ENCODE peak calls at places on chromosomes 3 and 15, in four cellular contexts. I is HepG2, X is K562, E is HCT116. M is an unnamed sample.

GRCh38 chr3:57948782-57949242 is 59.4 kb upstream of the FLNB start:
- DNase-seq in I (peak; percentile 96), X (no peak), E (no peak), M (no peak)

GRCh38 chr3:2623463-2623862 is 486.7 kb downstream of the IL5RA start:
- DNase-seq in I (no peak), X (no peak), E (no peak), M (no peak)

GRCh38 chr3:171446801-171447578 is 13.2 kb downstream of the TNIK start:
- DNase-seq in X (no peak), I (no peak), E (peak; percentile 84), M (peak; percentile 65)

GRCh38 chr15:78831229-78832207 is 20.3 kb upstream of the ADAMTS7 start:
- DNase-seq in I (no peak), X (no peak), E (no peak), M (no peak)

GRCh38 chr3:30696403-30696819 is 90.0 kb downstream of the TGFBR2 start:
- DNase-seq in I (no peak), E (no peak), X (no peak), M (no peak)

GRCh38 chr3:156605686-156606605 is 51.0 kb upstream of the SSR3 start:
- DNase-seq in I (no peak), X (peak; percentile 69), E (no peak), M (no peak)

GRCh38 chr3:31011383-31011782 is 116.9 kb upstream of the GADL1 start:
- DNase-seq in X (no peak), E (no peak), I (no peak), M (no peak)

GRCh38 chr3:535566-536416 is 339.2 kb downstream of the CHL1 start:
- DNase-seq in I (no peak), X (no peak), E (no peak), M (no peak)

GRCh38 chr3:195455789-195456188 is 13.0 kb upstream of the ACAP2 start:
- DNase-seq in I (no peak), X (no peak), E (no peak), M (no peak)

GRCh38 chr15:99404454-99404853 is 153.2 kb downstream of the LRRC28 start:
- DNase-seq in I (no peak), E (no peak), X (no peak), M (no peak)

GRCh38 chr15:88029696-88030095 is 226.8 kb downstream of the NTRK3 start:
- DNase-seq in I (no peak), X (no peak), E (no peak), M (no peak)

GRCh38 chr3:179309225-179310109 is 13.4 kb upstream of the ZNF639 start:
- DNase-seq in E (no peak), I (no peak), X (no peak), M (no peak)

GRCh38 chr3:88219138-88219792 is 69.5 kb downstream of the C3orf38 start:
- DNase-seq in I (peak; percentile 69), X (no peak), E (no peak), M (no peak)

DNA sequence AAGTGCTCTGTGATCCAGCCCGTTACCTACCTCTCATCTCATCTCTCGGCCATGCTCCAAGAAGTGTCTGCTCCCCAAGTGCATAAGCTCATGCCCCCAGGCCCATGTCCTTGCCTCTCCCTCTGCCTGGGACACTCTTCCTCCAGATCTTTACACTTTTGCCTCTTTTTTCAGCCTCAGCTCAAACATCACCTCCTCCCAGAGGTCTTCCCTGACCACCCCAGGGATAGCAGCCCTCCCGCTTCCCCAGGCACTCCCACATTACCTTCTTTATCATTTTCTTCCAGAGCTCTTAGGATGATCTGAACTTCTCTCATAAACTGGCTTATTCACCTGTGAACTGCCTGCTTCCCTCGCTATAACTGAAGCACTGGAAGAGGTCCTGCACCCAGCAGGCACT is 2.7 kb upstream of the FURIN start:
- DNase-seq in E (no peak), I (no peak), X (no peak), M (no peak)
- TF ChIP-seq TCF7L2 in E (no peak), I (no peak), X (no peak), M (no peak)

GRCh38 chr15:70503798-70504304 is 259.5 kb downstream of the UACA start:
- DNase-seq in I (no peak), X (no peak), E (no peak), M (no peak)
- H3K27me3 ChIP-seq in I (peaks cover 14% of the 10 kb centered on the region), X (peaks cover 40% of the 10 kb centered on the region), E (peaks cover 22% of the 10 kb centered on the region), M (no peaks in the 10 kb centered on the region)

DNA sequence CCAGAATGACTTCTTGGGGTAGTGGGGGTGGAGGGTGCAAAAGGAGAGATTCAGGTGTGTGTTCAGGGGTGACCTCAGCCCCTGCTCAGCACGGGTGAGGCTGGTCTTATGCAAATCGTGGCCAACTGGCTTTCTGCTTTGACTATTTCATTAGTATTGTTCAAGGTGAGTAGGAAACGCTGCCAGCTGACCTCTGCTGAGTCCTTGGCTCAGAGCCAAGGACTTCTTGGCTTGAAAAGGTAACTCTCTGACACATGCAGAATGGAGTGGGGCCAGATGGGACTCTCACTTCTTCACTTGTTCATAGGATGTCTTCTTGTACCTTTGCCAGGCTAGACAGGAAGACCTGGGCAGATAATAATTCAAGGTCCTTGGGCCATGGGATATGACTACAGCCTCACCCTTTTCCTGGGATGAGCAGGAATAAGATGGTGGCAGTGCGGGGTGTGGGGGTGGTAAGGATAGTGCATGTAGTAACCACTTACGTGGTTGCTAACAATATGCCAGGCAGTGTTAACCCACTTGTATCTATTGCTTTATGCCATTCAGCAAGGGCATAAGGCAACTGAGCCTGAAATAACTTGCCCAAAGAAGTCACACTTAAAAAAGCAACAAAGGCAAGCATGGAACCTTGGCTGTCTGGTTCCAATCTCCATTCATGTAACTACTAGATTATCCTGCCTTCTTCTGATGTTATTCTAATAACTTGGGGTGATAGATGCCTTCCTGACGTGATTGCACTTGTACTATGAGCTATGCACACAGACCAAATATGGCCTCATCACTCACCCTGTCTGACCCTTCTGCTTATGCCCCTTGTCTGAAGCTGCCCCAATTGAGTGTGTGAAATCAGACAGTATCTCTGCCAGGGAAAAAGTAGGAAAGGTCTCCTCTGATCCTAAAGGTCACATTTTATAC is 193.1 kb downstream of the NR1D2 start:
- DNase-seq in X (no peak), I (no peak), E (no peak), M (no peak)
- TF ChIP-seq TCF7L2 in X (no peak), I (no peak), E (no peak), M (no peak)

DNA sequence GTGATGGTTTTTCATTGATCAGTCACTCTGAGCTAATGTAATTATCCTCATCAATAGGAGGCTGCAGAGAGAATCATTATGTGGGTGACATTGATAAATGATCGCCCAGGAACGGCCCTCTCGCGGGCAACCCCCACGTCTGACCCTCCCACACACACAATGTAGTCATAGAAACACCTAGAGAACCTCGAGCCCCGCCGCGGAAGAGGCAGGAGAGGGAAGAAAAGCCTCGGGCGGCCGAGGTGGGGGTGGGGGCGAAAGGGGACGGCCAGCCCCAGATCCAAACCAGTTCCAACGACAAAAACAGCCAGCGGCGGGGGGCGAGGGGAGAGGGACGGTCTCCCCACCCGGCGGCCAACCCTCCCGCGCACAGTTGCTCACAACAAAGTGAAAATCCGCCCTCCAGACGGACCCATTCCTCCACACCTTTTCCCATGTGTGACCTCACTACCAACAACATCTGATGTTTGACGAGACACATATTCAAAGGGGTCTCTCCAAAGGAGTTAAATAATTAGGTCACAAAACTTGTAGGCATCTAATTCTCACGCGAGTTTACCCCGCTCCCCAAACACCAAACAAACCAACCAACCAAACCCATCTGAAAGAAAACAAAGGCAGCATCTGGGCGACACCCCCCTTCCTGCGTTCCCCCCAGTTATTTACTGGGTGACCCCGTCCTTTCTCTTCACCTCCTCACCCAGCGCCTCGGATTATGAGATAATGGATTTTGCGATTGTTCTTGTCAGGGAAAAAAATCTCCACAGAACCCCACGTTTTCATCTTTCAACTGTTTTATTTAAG is 212.9 kb downstream of the MEIS2 start:
- DNase-seq in E (no peak), X (no peak), I (no peak), M (no peak)
- H3K27me3 ChIP-seq in E (no peaks in the 10 kb centered on the region), X (peaks cover 5% of the 10 kb centered on the region), I (peaks cover 44% of the 10 kb centered on the region), M (peaks cover 13% of the 10 kb centered on the region)

GRCh38 chr3:127475975-127476374 is 114.6 kb downstream of the TPRA1 start:
- DNase-seq in E (no peak), X (no peak), I (no peak), M (no peak)

GRCh38 chr3:127472506-127472905 is 118.0 kb downstream of the TPRA1 start:
- DNase-seq in X (no peak), E (no peak), I (no peak), M (no peak)

GRCh38 chr3:127476936-127477335 is 113.6 kb downstream of the TPRA1 start:
- DNase-seq in E (no peak), I (no peak), X (no peak), M (no peak)

GRCh38 chr3:127475364-127475763 is 115.2 kb downstream of the TPRA1 start:
- DNase-seq in I (no peak), E (no peak), X (no peak), M (no peak)

DNA sequence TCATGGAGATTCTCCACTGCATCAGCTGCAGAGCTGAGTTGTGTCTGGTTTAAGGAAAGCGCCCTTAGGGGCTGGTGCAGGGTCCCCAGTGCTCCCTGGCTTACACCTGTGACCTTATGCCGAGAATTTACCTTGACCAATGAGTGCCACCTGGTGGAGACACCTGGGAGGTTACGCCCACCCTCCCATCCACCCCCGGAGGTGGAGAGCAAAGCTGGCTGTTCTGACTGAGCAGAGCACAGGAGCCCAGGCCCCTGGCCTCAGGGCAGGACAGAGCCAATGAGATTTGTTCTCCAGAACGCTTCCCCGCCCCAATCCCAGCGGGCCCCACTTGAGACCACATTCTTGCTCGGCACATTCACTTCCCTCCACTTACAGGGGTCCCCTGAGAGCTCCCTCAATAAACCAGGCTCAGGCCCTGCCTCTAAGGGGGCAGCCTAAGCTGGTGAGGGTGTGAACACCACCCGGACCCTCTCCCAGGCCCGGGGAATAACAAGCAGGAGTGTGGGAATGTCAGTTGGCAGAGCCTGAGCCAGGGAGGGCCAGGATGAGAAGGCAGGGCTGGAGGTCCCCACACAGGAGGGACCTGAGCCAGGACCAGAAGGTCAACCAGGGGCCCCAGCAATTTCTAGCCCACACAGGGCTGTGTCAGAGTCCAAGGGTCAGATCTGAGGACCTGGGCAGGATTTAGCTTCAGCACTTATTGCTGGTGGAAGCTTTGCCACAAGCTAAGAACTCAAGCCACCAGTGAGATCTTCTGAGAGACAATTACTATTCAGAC is 117.1 kb downstream of the TPRA1 start:
- DNase-seq in X (peak; percentile 55), I (peak; percentile 53), E (peak; percentile 27), M (no peak)
- TF ChIP-seq TCF7L2 in X (no peak), I (no peak), E (no peak), M (no peak)